ENCODE peak calls at places on chromosome 22, in four cellular contexts. T, N, Y and X are unnamed samples.

GRCh38 chr22:36998620-36999351 is 20.5 kb downstream of the TST start:
- DNase-seq in T (no peak), N (no peak), Y (no peak), X (no peak)

GRCh38 chr22:30185129-30185528 is 61.4 kb downstream of the LIF start:
- DNase-seq in T (no peak), N (no peak), Y (no peak), X (no peak)

GRCh38 chr22:49825944-49826602 is 1.6 kb downstream of the BRD1 start:
- DNase-seq in T (peak), N (peak), Y (peak), X (peak)

GRCh38 chr22:45629469-45630089 is 42.1 kb upstream of the ATXN10 start:
- DNase-seq in T (no peak), N (no peak), Y (no peak), X (no peak)

GRCh38 chr22:47091241-47091691 is 328.8 kb downstream of the TBC1D22A start:
- DNase-seq in T (no peak), N (no peak), Y (no peak), X (no peak)

GRCh38 chr22:35154937-35155387 is 89.0 kb downstream of the ISX start:
- DNase-seq in T (peak), N (peak), Y (peak), X (no peak)

GRCh38 chr22:40624770-40625169 is 11.7 kb downstream of the MRTFA start:
- DNase-seq in T (no peak), N (no peak), Y (no peak), X (no peak)

GRCh38 chr22:24950272-24950902 is 2.1 kb upstream of the KIAA1671 start:
- DNase-seq in T (peak), N (no peak), Y (no peak), X (no peak)

GRCh38 chr22:28381427-28382167 is 298.0 kb downstream of the TTC28 start:
- DNase-seq in T (no peak), N (no peak), Y (no peak), X (no peak)

GRCh38 chr22:27144345-27144744 is 487.0 kb downstream of the MIAT start:
- DNase-seq in T (no peak), N (no peak), Y (no peak), X (no peak)

GRCh38 chr22:26775394-26775793 is 118.0 kb downstream of the MIAT start:
- DNase-seq in T (no peak), N (no peak), Y (no peak), X (no peak)